ENCODE peak calls at places on chromosome 7, in four cellular contexts. E, G, S and Q are unnamed samples.

GRCh38 chr7:99224263-99224947 is 16.5 kb upstream of the KPNA7 start:
- DNase-seq in E (peak), G (peak), S (no peak), Q (no peak)

GRCh38 chr7:5429253-5429856 is 5.7 kb upstream of the TNRC18 start:
- DNase-seq in E (no peak), G (no peak), S (peak), Q (no peak)

GRCh38 chr7:137818036-137818435 is 28.7 kb downstream of the DGKI start:
- DNase-seq in E (no peak), G (no peak), S (no peak), Q (no peak)

GRCh38 chr7:127995866-127996215 is 35.4 kb downstream of the LRRC4 start:
- DNase-seq in E (no peak), G (no peak), S (no peak), Q (no peak)

GRCh38 chr7:157339777-157340677 is 3.2 kb downstream of the DNAJB6 start:
- DNase-seq in E (peak), G (no peak), S (peak), Q (peak)

GRCh38 chr7:54837167-54837566 is 78.2 kb upstream of the SEC61G start:
- DNase-seq in E (no peak), G (no peak), S (no peak), Q (no peak)

GRCh38 chr7:134527979-134528371 is 608 bp downstream of the AKR1B10 start:
- DNase-seq in E (peak), G (no peak), S (no peak), Q (no peak)

GRCh38 chr7:100176096-100176835 is 915 bp downstream of the GPC2 start:
- DNase-seq in E (no peak), G (no peak), S (no peak), Q (no peak)

GRCh38 chr7:134678115-134678514 is 31.5 kb downstream of the BPGM start:
- DNase-seq in E (no peak), G (no peak), S (no peak), Q (no peak)

GRCh38 chr7:129778770-129779601 is 167.5 kb downstream of the NRF1 start:
- DNase-seq in E (no peak), G (no peak), S (no peak), Q (no peak)

GRCh38 chr7:70035509-70035908 is 437.2 kb downstream of the AUTS2 start:
- DNase-seq in E (no peak), G (no peak), S (no peak), Q (no peak)

GRCh38 chr7:120304674-120305073 is 31.7 kb downstream of the KCND2 start:
- DNase-seq in E (no peak), G (no peak), S (no peak), Q (no peak)

GRCh38 chr7:31986878-31987518 is 83.2 kb downstream of the PDE1C start:
- DNase-seq in E (no peak), G (no peak), S (no peak), Q (no peak)

GRCh38 chr7:120181499-120181898 is 91.5 kb upstream of the KCND2 start:
- DNase-seq in E (no peak), G (no peak), S (no peak), Q (no peak)

GRCh38 chr7:130891254-130892094 is 157.5 kb upstream of the KLF14 start:
- DNase-seq in E (peak), G (no peak), S (peak), Q (no peak)

GRCh38 chr7:134649231-134649775 is 2.6 kb downstream of the BPGM start:
- DNase-seq in E (no peak), G (no peak), S (no peak), Q (no peak)

GRCh38 chr7:22841954-22842353 is 19.3 kb upstream of the TOMM7 start:
- DNase-seq in E (no peak), G (no peak), S (no peak), Q (no peak)

GRCh38 chr7:73971701-73972341 is 56.2 kb upstream of the ELN start:
- DNase-seq in E (no peak), G (no peak), S (peak), Q (no peak)

GRCh38 chr7:139854803-139855497 is 25.9 kb downstream of the TBXAS1 start:
- DNase-seq in E (no peak), G (no peak), S (no peak), Q (no peak)

GRCh38 chr7:14210075-14210474 is 220.6 kb upstream of the ETV1 start:
- DNase-seq in E (no peak), G (no peak), S (no peak), Q (no peak)

GRCh38 chr7:44867073-44867990 is 18.0 kb downstream of the PURB start:
- DNase-seq in E (peak), G (peak), S (no peak), Q (no peak)

GRCh38 chr7:133411402-133411801 is 158.5 kb downstream of the EXOC4 start:
- DNase-seq in E (no peak), G (no peak), S (no peak), Q (no peak)

GRCh38 chr7:64300641-64301405 is 12.9 kb upstream of the ZNF736 start:
- DNase-seq in E (peak), G (no peak), S (peak), Q (no peak)

GRCh38 chr7:158409120-158409519 is 178.5 kb downstream of the PTPRN2 start:
- DNase-seq in E (no peak), G (no peak), S (no peak), Q (no peak)